ENCODE peak calls at places on chromosomes 12 and 14, in four cellular contexts. F, G, W and N are unnamed samples.

GRCh38 chr12:49843411-49843810 is 505 bp upstream of the BCDIN3D start:
- DNase-seq in W (no peak), F (no peak), G (no peak), N (no peak)

GRCh38 chr12:44431647-44432352 is 444.3 kb downstream of the NELL2 start:
- DNase-seq in F (no peak), G (no peak), W (no peak), N (no peak)

GRCh38 chr12:13811061-13811460 is 170.3 kb downstream of the GRIN2B start:
- DNase-seq in W (no peak), F (no peak), G (no peak), N (no peak)

GRCh38 chr12:27319394-27319793 is 13.2 kb upstream of the BMAL2 start:
- DNase-seq in G (no peak), W (peak), F (peak), N (peak)

GRCh38 chr12:105474672-105475071 is 144.2 kb downstream of the C12orf75 start:
- DNase-seq in W (no peak), F (no peak), G (no peak), N (peak)

GRCh38 chr14:35987731-35988130 is 161.6 kb downstream of the BRMS1L start:
- DNase-seq in W (no peak), G (no peak), F (no peak), N (no peak)

GRCh38 chr14:105356927-105357326 is 41.4 kb upstream of the TEX22 start:
- DNase-seq in W (no peak), G (no peak), F (no peak), N (no peak)

GRCh38 chr12:11991604-11992003 is 79.1 kb upstream of the BCL2L14 start:
- DNase-seq in F (peak), W (no peak), G (no peak), N (no peak)

GRCh38 chr14:72638021-72638420 is 255.9 kb downstream of the DPF3 start:
- DNase-seq in F (peak), G (no peak), W (peak), N (peak)

GRCh38 chr14:20262642-20263128 is 23.6 kb downstream of the OR11H4 start:
- DNase-seq in G (no peak), W (peak), F (no peak), N (peak)

GRCh38 chr12:79673334-79673733 is 17.4 kb downstream of the PAWR start:
- DNase-seq in F (no peak), W (no peak), G (no peak), N (no peak)

GRCh38 chr12:4562034-4562657 is at the start of gene DYRK4:
- DNase-seq in W (peak), G (peak), F (peak), N (peak)

GRCh38 chr14:53515264-53515663 is 362.1 kb upstream of the DDHD1 start:
- DNase-seq in W (no peak), F (peak), G (no peak), N (no peak)

GRCh38 chr14:105883066-105884005 is 357.0 kb downstream of the TMEM121 start:
- DNase-seq in G (no peak), W (no peak), F (no peak), N (no peak)

GRCh38 chr12:12228402-12228801 is 38.4 kb downstream of the LRP6 start:
- DNase-seq in F (no peak), G (no peak), W (no peak), N (no peak)

GRCh38 chr12:122501489-122501989 is 807 bp upstream of the ZCCHC8 start:
- DNase-seq in F (no peak), G (no peak), W (no peak), N (no peak)

GRCh38 chr12:122499991-122500684 is 594 bp downstream of the ZCCHC8 start:
- DNase-seq in W (peak), G (peak), F (peak), N (peak)

GRCh38 chr12:122503147-122503751 is 2.5 kb upstream of the ZCCHC8 start:
- DNase-seq in G (no peak), F (no peak), W (no peak), N (no peak)

GRCh38 chr12:122503783-122504590 is 3.3 kb upstream of the ZCCHC8 start:
- DNase-seq in W (no peak), G (no peak), F (no peak), N (no peak)

DNA sequence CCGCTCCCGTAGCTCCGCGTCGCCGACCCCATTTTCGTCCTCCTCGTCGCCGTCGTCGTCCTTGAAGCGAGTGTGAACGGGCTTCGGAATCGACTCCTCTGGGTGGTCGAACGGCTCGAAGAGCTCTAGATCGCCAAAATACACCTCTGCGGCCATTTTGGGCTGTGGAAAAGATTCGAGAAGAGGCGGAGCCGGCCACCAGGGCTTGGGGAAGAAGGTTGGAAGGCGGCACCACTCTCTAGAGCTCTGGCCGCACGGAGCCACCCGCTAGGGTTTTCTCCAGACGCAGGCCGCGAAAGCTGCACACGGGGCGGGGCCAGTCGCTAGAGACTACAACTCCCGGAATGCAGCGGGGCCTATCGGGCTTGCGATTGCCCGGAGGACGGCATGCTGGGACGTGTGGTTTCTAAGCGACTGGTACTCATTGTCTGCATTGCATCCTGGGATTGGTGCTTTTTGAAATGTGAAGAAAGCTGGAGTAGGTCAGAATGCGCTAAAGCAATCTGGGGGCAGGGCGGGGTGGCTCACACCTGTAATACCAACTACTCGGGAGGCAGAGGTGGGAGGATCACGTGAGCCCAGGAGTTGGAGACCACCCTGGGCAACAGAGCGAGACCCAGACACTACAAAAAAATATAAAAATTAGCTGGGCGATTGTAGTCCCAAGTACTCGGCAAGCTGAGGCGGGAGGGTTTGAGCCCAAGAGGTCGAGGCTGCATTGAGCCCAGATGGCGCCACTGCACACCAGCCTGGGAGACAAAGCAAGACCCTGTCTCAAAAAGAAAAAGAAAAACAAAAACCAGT is at the start of gene ZCCHC8:
- DNase-seq in W (peak), F (peak), G (peak), N (peak)
- TF ChIP-seq CTCF in W (no peak), F (no peak), G (no peak), N (peak)

DNA sequence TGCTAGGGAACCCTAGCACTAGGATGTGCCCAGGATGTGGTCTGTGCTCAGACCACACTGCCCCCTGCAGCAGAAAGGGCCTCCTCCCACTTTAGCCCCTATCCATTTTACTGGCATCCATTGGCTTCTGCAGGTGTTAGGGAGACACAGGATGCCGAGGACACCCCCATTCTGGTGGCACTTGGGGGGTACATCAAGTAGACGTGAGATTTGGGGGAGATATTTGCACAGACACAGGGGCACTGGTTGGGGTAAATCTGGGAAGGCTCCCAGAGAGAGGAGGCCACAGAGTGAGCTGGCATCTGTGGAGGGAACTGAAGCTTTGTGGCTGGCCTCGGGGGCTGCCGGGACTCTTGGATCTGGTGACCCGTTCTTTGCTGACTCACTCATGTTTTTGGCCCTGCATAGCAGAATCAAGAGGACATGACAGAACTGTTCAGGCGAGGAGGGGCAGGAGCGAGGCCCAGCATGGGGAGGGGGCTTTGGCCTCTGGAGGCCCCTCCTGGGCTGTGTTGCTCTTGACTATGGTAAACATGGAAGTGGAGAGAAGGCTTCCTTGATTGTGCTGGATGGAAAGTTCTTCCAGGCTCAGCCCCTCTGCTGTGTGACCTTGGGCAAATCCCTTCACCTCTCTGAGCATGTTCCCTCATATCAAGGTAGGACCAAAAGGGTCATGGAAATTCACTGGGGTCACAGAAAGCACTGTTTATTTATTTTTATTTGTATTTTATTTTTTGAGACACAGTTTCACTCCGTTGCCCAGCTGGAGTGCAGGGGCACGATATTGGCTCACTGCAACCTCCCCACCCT is 1.8 kb downstream of the PLBD2 start:
- DNase-seq in W (no peak), G (no peak), F (no peak), N (peak)
- TF ChIP-seq CTCF in W (peak), G (no peak), F (peak), N (peak)

DNA sequence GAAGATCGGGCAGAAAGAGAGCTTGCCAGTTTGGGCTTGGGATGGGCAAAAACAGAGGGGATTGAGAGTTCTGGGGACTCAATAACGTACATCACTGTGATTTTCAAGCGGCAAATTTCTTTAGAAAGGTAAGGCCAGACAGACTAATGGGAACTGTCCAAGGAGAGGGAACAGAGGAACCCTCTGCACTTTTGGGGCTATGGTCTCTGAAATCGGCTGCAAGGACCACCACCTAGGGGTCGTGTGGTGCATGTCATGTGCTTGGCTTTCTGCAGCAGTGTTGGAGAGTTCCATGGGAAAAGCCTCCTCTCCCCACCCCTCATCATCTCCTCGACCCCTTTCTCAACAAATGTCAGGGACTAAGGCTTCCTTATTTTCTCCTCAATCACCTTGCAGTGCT is 79.6 kb downstream of the PPM1A start:
- DNase-seq in W (no peak), G (no peak), F (no peak), N (no peak)
- TF ChIP-seq CTCF in W (no peak), G (peak), F (peak), N (no peak)

GRCh38 chr12:92649511-92650227 is 53.1 kb upstream of the PLEKHG7 start:
- DNase-seq in F (peak), W (peak), G (peak), N (peak)
- TF ChIP-seq CTCF in F (peak), W (peak), G (peak), N (peak)

DNA sequence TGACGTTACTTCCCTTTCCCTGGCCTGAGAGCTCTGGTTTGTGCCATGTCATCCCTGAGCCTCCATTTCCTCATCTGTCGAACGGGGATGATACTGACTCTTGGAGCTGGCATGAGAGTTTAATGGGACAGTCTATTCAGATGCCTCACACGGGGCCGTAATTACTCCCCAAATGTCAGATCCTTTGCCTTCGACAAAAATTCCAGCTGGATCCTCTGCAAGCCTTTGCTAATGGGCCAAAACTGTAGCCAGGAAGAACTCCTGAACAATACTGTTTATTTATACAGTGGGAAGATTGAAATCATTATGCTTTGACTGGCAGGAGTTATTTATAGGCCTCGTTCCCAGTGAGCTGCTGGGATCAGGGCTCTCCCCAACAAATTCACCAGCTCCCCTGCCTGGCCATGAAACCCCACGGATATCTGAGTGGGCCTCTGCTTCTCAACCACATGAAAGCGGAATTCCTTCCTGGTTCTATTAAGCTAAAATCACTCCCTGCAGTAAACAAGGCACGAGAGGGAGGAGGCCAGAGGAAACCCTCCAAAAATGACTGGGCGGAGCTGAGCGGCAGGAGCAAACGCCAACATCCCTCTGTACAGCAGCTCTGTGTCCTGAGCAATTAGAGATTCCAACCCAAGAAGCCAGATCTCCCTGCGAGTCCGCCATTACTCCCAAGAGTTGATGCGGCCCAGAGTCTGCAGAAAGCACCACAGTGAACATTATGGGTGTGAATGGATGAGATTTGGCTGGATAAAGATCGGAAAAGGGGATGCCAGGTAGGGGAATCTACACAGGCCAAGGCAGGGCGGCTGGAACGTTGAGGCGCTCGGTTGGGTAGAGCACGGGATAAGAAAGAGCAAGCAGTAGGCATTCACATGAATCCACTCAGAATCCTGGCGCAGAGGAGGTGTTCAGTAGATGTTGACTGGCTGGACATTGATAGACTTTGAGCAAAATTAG is 326.1 kb downstream of the BCL11B start:
- DNase-seq in F (no peak), G (no peak), W (no peak), N (no peak)
- TF ChIP-seq CTCF in F (no peak), G (no peak), W (no peak), N (no peak)